ENCODE peak calls at places on chromosome 14, in five cellular contexts. P, I, N, K and C are unnamed samples.

GRCh38 chr14:45972416-45972815 is 679.2 kb downstream of the RPL10L start:
- DNase-seq in P (no peak), I (no peak), K (no peak), N (no peak), C (no peak)

GRCh38 chr14:93970589-93970966 is 5.8 kb downstream of the ASB2 start:
- DNase-seq in N (no peak), P (no peak), K (peak; percentile 77), I (no peak), C (no peak)

GRCh38 chr14:74409441-74409840 is 16.6 kb downstream of the SYNDIG1L start:
- DNase-seq in K (no peak), I (no peak), N (no peak), P (no peak), C (no peak)

GRCh38 chr14:50846171-50846880 is 15.4 kb upstream of the NIN start:
- DNase-seq in I (peak; percentile 67), P (no peak), K (no peak), N (no peak), C (no peak)

GRCh38 chr14:58969951-58970751 is 218.3 kb upstream of the DAAM1 start:
- DNase-seq in I (peak; percentile 25), K (no peak), N (no peak), P (no peak), C (peak; percentile 40)

GRCh38 chr14:43003845-43004244 is 1397.2 kb downstream of the LRFN5 start:
- DNase-seq in K (no peak), P (no peak), N (no peak), I (peak; percentile 1), C (no peak)

GRCh38 chr14:77077040-77077439 is 21.0 kb upstream of the CIPC start:
- DNase-seq in P (no peak), N (no peak), I (no peak), K (no peak), C (no peak)

GRCh38 chr14:81565441-81566290 is 32.0 kb upstream of the SEL1L start:
- DNase-seq in P (peak; percentile 33), K (no peak), N (no peak), I (peak; percentile 25), C (no peak)

GRCh38 chr14:24576178-24576577 is at the start of gene CTSG:
- DNase-seq in I (no peak), P (no peak), N (no peak), K (no peak), C (no peak)

GRCh38 chr14:23588884-23589598 is 10.5 kb upstream of the JPH4 start:
- DNase-seq in I (peak; percentile 80), N (peak; percentile 67), K (peak; percentile 83), P (peak; percentile 84), C (peak; percentile 94)

GRCh38 chr14:93977790-93978581 is 1.6 kb upstream of the ASB2 start:
- DNase-seq in P (no peak), N (no peak), K (peak; percentile 79), I (no peak), C (no peak)

GRCh38 chr14:62592877-62593276 is 452.4 kb downstream of the KCNH5 start:
- DNase-seq in K (no peak), N (no peak), I (no peak), P (no peak), C (no peak)

GRCh38 chr14:92607702-92608429 is 94.3 kb downstream of the RIN3 start:
- DNase-seq in N (no peak), K (no peak), P (no peak), I (peak; percentile 93), C (no peak)

GRCh38 chr14:77007975-77008421 is 20.5 kb downstream of the IRF2BPL start:
- DNase-seq in I (no peak), K (no peak), N (no peak), P (no peak), C (no peak)

GRCh38 chr14:103871596-103872480 is 24.5 kb upstream of the PPP1R13B start:
- DNase-seq in N (peak; percentile 32), K (peak; percentile 66), P (no peak), I (no peak), C (peak; percentile 69)

GRCh38 chr14:104431929-104432541 is 147.5 kb upstream of the C14orf180 start:
- DNase-seq in P (no peak), I (no peak), K (no peak), N (no peak), C (no peak)

GRCh38 chr14:103828315-103828967 is 18.9 kb downstream of the PPP1R13B start:
- DNase-seq in I (peak; percentile 63), K (no peak), P (no peak), N (no peak), C (no peak)

GRCh38 chr14:72849222-72849621 is 44.7 kb downstream of the DPF3 start:
- DNase-seq in N (no peak), I (no peak), P (no peak), K (no peak), C (no peak)

GRCh38 chr14:41062826-41063225 is 543.9 kb upstream of the LRFN5 start:
- DNase-seq in K (no peak), N (no peak), I (no peak), P (no peak), C (no peak)

GRCh38 chr14:89836830-89837469 is 117.6 kb downstream of the EFCAB11 start:
- DNase-seq in N (no peak), K (no peak), I (no peak), P (no peak), C (no peak)

GRCh38 chr14:89845346-89845745 is 109.2 kb downstream of the EFCAB11 start:
- DNase-seq in N (no peak), P (no peak), K (no peak), I (peak; percentile 91), C (no peak)

GRCh38 chr14:89844508-89844907 is 110.0 kb downstream of the EFCAB11 start:
- DNase-seq in I (no peak), P (no peak), K (no peak), N (no peak), C (no peak)

GRCh38 chr14:89842852-89843251 is 111.7 kb downstream of the EFCAB11 start:
- DNase-seq in N (no peak), P (no peak), I (no peak), K (no peak), C (no peak)

DNA sequence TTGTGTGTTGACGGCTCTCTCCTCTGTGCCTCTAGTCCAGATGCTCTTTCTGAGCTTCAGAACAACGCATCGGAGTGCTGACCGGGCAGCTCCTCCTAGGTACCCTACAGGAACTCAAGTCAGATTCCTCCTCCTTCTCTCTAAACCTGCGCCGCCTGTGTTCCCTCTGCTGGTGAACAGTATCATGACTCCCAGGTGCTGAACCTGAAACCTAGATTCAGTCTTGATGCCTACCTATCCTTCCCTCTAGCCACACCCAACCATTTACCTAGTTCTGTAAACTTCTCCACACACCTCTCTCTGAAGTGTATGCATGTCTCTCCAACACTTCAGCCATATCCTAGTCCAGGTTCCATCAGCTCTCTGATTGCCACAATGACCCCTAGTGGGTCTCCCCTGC is 112.7 kb downstream of the EFCAB11 start:
- DNase-seq in K (no peak), N (no peak), I (no peak), P (no peak), C (no peak)
- TF ChIP-seq CTCF in K (no peak), N (peak; percentile 14), I (no peak), P (no peak), C (no peak)

DNA sequence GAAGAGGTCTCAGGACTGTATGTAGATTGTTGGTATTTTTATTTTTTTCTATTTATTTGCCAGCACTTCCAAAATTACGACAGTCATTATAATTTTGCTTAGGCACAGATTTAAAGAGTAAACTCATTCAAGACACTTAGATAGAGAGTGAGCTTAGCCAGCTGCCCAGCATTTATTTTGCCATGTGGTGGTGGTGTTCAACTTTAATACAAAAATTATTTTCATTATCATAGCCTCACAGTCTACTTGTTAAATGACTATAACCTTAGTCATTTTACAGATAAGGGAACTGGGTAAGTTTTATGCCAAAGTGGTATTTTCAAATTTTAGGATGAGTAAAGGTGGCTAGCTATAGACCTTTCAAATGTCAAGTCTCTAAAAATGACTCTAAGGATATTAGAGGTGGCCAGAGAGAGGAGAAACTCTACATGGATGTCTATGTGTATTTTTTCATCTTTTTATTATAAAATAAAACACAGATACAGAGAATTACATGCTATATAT is 66.7 kb downstream of the LRRC9 start:
- DNase-seq in K (no peak), P (no peak), I (no peak), N (no peak), C (no peak)
- TF ChIP-seq CTCF in K (no peak), P (no peak), I (no peak), N (no peak), C (no peak)

GRCh38 chr14:87002831-87003230 is 990.2 kb downstream of the GALC start:
- DNase-seq in P (no peak), K (no peak), I (peak; percentile 24), N (no peak), C (no peak)
- TF ChIP-seq CTCF in P (no peak), K (no peak), I (peak; percentile 16), N (no peak), C (no peak)

DNA sequence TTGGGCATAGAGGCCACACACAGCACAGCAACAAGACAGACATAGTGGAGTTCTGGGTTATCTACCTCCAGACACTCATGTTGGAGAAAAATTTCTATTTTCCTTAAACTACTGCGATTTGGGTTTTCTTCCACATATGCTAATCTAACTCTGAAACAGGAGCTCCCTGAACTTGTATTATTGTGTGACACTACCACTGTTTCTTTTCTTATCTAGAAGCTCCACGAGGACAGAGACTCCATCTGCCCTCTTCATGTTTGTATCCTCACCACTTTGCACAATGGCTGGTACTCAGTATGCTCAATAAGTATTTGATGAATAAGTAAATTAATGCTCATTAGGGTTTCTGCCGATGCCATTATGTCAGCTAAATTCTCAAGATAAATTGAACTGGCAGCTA is 218.6 kb downstream of the PAX9 start:
- DNase-seq in I (no peak), N (no peak), K (no peak), P (no peak), C (no peak)
- TF ChIP-seq CTCF in I (no peak), N (no peak), K (no peak), P (no peak), C (no peak)

GRCh38 chr14:52923902-52924575 is 26.8 kb downstream of the FERMT2 start:
- DNase-seq in K (no peak), N (no peak), P (no peak), I (no peak), C (no peak)
- TF ChIP-seq CTCF in K (no peak), N (no peak), P (no peak), I (no peak), C (no peak)

GRCh38 chr14:69877492-69877891 is 1.7 kb upstream of the SMOC1 start:
- DNase-seq in N (no peak), K (no peak), P (no peak), I (peak; percentile 29), C (no peak)
- TF ChIP-seq CTCF in N (peak; percentile 60), K (no peak), P (peak; percentile 87), I (peak; percentile 33), C (peak; percentile 26)

GRCh38 chr14:95294834-95295599 is 24.7 kb downstream of the CLMN start:
- DNase-seq in P (no peak), K (no peak), I (peak; percentile 25), N (no peak), C (no peak)
- TF ChIP-seq CTCF in P (no peak), K (no peak), I (no peak), N (no peak), C (no peak)

GRCh38 chr14:100906420-100906819 is 2.9 kb upstream of the RTL1 start:
- DNase-seq in N (no peak), P (no peak), K (no peak), I (no peak), C (no peak)
- TF ChIP-seq CTCF in N (peak; percentile 59), P (no peak), K (no peak), I (no peak), C (no peak)

DNA sequence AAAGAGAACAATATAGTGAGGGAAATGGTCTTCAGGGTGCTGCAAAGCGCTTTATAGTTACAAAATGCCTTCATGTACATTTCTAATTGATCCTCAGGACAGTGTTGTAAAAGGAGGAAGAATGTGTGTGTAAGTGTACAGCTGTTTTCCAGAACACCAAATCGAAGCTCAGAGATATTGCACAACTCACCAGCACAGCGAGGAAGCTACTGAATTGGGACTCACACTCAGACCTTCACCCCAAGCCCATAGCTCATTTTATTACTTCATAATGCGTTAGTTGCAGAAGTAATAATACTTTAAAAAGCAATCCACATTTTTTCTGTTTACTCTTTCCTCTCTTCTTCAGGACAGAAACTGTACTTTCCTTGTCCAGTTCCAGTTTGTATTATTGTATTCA is 428.3 kb downstream of the RAD51B start:
- DNase-seq in I (peak; percentile 53), N (no peak), P (no peak), K (no peak), C (no peak)
- TF ChIP-seq CTCF in I (no peak), N (no peak), P (no peak), K (no peak), C (no peak)